ENCODE peak calls at places on chromosomes 2 and 18, in four cellular contexts. F is BJ, B is fibroblast of pulmonary artery, H is neural crest cell. X is an unnamed sample.

GRCh38 chr18:8705941-8706544 is 687 bp downstream of the MTCL1 start:
- DNase-seq in F (no peak), B (no peak), H (peak), X (no peak)

GRCh38 chr18:26504831-26505230 is 43.5 kb downstream of the KCTD1 start:
- DNase-seq in F (no peak), B (no peak), H (no peak), X (no peak)

GRCh38 chr2:131045286-131045924 is 47.9 kb downstream of the FAM168B start:
- DNase-seq in F (no peak), B (no peak), H (no peak), X (no peak)

GRCh38 chr2:47198985-47199451 is 43.9 kb upstream of the STPG4 start:
- DNase-seq in F (peak), B (peak), H (no peak), X (peak)

GRCh38 chr2:162226836-162227235 is 16.4 kb downstream of the FAP start:
- DNase-seq in F (no peak), B (no peak), H (no peak), X (no peak)

GRCh38 chr2:68772109-68772508 is 37.5 kb downstream of the ARHGAP25 start:
- DNase-seq in F (no peak), B (no peak), H (no peak), X (no peak)

GRCh38 chr18:41569867-41570266 is 385.2 kb upstream of the PIK3C3 start:
- DNase-seq in F (no peak), B (no peak), H (no peak), X (no peak)

GRCh38 chr18:64806232-64806631 is 657.3 kb upstream of the LINC00305 start:
- DNase-seq in F (no peak), B (no peak), H (no peak), X (no peak)

GRCh38 chr2:144324446-144325045 is 195.4 kb downstream of the ZEB2 start:
- DNase-seq in F (no peak), B (no peak), H (no peak), X (no peak)

GRCh38 chr2:42369551-42370229 is 8.7 kb upstream of the COX7A2L start:
- DNase-seq in F (no peak), B (no peak), H (no peak), X (no peak)

GRCh38 chr2:31962757-31963361 is 47.9 kb downstream of the MEMO1 start:
- DNase-seq in F (no peak), B (no peak), H (no peak), X (no peak)

GRCh38 chr2:25690058-25690457 is 16.7 kb upstream of the DTNB start:
- DNase-seq in F (no peak), B (peak), H (no peak), X (no peak)

GRCh38 chr18:52288403-52289004 is 51.5 kb upstream of the DCC start:
- DNase-seq in F (no peak), B (peak), H (peak), X (no peak)

GRCh38 chr2:213089438-213089837 is 62.0 kb downstream of the IKZF2 start:
- DNase-seq in F (no peak), B (peak), H (no peak), X (no peak)

GRCh38 chr2:173122936-173123335 is 47.3 kb downstream of the MAP3K20 start:
- DNase-seq in F (no peak), B (no peak), H (no peak), X (no peak)

GRCh38 chr2:152635635-152636298 is 81.5 kb downstream of the PRPF40A start:
- DNase-seq in F (no peak), B (peak), H (peak), X (no peak)

GRCh38 chr2:202560200-202560599 is 74.6 kb upstream of the FAM117B start:
- DNase-seq in F (no peak), B (no peak), H (no peak), X (no peak)

GRCh38 chr2:18077211-18077610 is 198.7 kb downstream of the KCNS3 start:
- DNase-seq in F (no peak), B (no peak), H (no peak), X (no peak)

GRCh38 chr2:146540271-146540932 is 1304.4 kb upstream of the ACVR2A start:
- DNase-seq in F (no peak), B (no peak), H (no peak), X (no peak)

GRCh38 chr2:199336546-199336945 is 121.2 kb downstream of the SATB2 start:
- DNase-seq in F (no peak), B (no peak), H (no peak), X (no peak)

GRCh38 chr2:170848587-170848986 is 31.9 kb downstream of the GAD1 start:
- DNase-seq in F (peak), B (peak), H (no peak), X (peak)

GRCh38 chr2:161123531-161124030 is 36.6 kb upstream of the TANK start:
- DNase-seq in F (no peak), B (no peak), H (no peak), X (no peak)

GRCh38 chr2:103980401-103980800 is 873.5 kb upstream of the POU3F3 start:
- DNase-seq in F (no peak), B (no peak), H (no peak), X (no peak)

GRCh38 chr2:70078384-70078783 is 8.9 kb upstream of the PCBP1 start:
- DNase-seq in F (no peak), B (no peak), H (no peak), X (no peak)

GRCh38 chr2:240426797-240427721 is 8.4 kb upstream of the GPC1 start:
- DNase-seq in F (no peak), B (peak), H (no peak), X (no peak)

DNA sequence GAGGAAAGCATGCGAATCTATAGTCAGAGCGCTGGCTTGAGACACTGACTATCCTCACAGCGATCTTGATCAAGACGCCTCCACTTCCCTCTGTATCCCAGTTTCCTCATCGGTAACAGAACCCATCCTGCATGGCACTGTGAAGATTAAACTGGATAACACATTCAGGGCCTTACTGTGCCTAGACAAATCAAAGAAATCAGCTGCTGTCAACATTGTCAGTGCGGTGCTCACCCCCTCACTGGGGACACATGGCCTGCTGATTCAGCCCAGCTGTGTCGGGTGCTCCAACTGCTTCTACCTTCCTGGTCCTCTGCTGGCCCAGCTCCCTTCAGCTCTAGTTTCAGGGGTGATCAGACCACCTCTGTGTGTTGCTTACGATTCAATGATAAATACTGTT is 268.6 kb upstream of the AGAP1 start:
- DNase-seq in F (no peak), B (no peak), H (no peak), X (no peak)
- TF ChIP-seq CTCF in F (no peak), B (no peak), H (no peak), X (no peak)

GRCh38 chr2:8882094-8882493 is 44.7 kb upstream of the KIDINS220 start:
- DNase-seq in F (no peak), B (peak), H (peak), X (no peak)
- TF ChIP-seq CTCF in F (peak), B (peak), H (peak), X (peak)

GRCh38 chr18:48954837-48955527 is 4.2 kb upstream of the SMAD7 start:
- DNase-seq in F (no peak), B (no peak), H (no peak), X (no peak)

GRCh38 chr18:48957136-48957535 is 6.4 kb upstream of the SMAD7 start:
- DNase-seq in F (no peak), B (peak), H (no peak), X (no peak)

GRCh38 chr18:48956378-48956777 is 5.6 kb upstream of the SMAD7 start:
- DNase-seq in F (peak), B (peak), H (no peak), X (no peak)

GRCh38 chr18:48957616-48958015 is 6.9 kb upstream of the SMAD7 start:
- DNase-seq in F (no peak), B (no peak), H (no peak), X (no peak)

GRCh38 chr18:48955528-48956261 is 4.9 kb upstream of the SMAD7 start:
- DNase-seq in F (peak), B (peak), H (no peak), X (no peak)
- TF ChIP-seq CTCF in F (peak), B (no peak), H (no peak), X (peak)

GRCh38 chr2:238651306-238652052 is 196.4 kb upstream of the TWIST2 start:
- DNase-seq in F (no peak), B (no peak), H (no peak), X (no peak)
- TF ChIP-seq CTCF in F (no peak), B (no peak), H (no peak), X (no peak)

DNA sequence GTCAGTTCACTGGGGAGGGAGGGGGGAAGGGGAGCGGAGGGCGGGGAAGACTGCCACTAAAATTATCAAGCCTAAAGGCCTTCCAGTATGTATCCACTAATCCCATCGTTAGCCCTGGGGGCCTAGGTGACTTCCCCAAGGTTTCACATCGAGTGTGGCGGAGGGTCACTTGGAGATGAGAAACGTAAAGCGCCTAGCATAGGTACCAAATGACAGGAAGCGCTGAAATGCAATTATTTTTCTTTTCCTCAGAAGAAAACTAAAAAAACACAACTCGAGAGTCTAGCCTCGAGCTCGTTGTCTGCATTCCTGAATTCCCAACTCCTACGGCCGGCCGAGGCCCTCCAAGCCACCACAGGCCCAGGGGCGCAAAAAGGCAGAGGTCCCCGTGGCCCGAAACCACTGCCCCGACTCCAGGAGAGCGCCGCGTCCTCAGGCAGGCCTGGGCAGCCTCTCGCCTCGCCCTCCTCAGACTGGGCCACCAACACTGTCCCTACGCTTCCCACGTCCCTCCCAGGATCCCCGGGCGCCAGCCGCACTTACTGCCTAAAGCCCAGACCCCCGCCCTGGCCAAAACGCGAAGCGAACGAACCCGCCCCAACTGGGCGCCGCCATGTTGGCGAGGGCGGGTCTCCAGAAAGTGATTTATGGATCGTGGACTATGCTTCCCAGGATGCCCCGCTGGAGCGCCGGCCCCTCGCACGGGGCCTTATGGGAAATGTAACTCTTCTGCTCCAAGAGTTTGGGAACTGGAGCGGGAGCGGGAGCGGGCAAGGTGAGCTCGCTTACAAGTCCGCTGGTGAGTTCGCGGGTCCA is at the start of gene USP40:
- DNase-seq in F (peak), B (peak), H (peak), X (peak)
- TF ChIP-seq CTCF in F (no peak), B (no peak), H (no peak), X (no peak)

X was measured in AG09319.